ENCODE peak calls at places on chromosomes 6 and 20, in nine cellular contexts. One of them, this sample, is unnamed.

GRCh38 chr6:54194067-54194466 is 82.8 kb downstream of the MLIP start:
- DNase-seq in lung: no peak
- DNase-seq in left lung: no peak
- DNase-seq in sigmoid colon: no peak
- DNase-seq in HFFc6: no peak
- DNase-seq in body of pancreas: no peak
- DNase-seq in dorsolateral prefrontal cortex: no peak
- DNase-seq in fibroblast of lung: peak
- DNase-seq in choroid plexus epithelial cell: peak
- DNase-seq in this sample: no peak

GRCh38 chr6:127188752-127189151 is 70.3 kb downstream of the RSPO3 start:
- DNase-seq in body of pancreas: no peak
- DNase-seq in choroid plexus epithelial cell: no peak
- DNase-seq in fibroblast of lung: no peak
- DNase-seq in sigmoid colon: no peak
- DNase-seq in left lung: no peak
- DNase-seq in HFFc6: no peak
- DNase-seq in dorsolateral prefrontal cortex: no peak
- DNase-seq in lung: no peak
- DNase-seq in this sample: no peak

GRCh38 chr6:169890049-169890448 is 138.6 kb downstream of the ERMARD start:
- DNase-seq in left lung: no peak
- DNase-seq in fibroblast of lung: no peak
- DNase-seq in HFFc6: no peak
- DNase-seq in choroid plexus epithelial cell: no peak
- DNase-seq in lung: no peak
- DNase-seq in dorsolateral prefrontal cortex: peak
- DNase-seq in body of pancreas: no peak
- DNase-seq in sigmoid colon: no peak
- DNase-seq in this sample: no peak

GRCh38 chr6:111534366-111534765 is 51.3 kb upstream of the REV3L start:
- DNase-seq in body of pancreas: peak
- DNase-seq in dorsolateral prefrontal cortex: peak
- DNase-seq in HFFc6: no peak
- DNase-seq in fibroblast of lung: peak
- DNase-seq in sigmoid colon: peak
- DNase-seq in lung: peak
- DNase-seq in left lung: no peak
- DNase-seq in choroid plexus epithelial cell: peak
- DNase-seq in this sample: no peak

GRCh38 chr20:15889073-15889923 is 684.0 kb downstream of the KIF16B start:
- DNase-seq in left lung: no peak
- DNase-seq in fibroblast of lung: no peak
- DNase-seq in sigmoid colon: no peak
- DNase-seq in lung: no peak
- DNase-seq in HFFc6: no peak
- DNase-seq in dorsolateral prefrontal cortex: no peak
- DNase-seq in choroid plexus epithelial cell: no peak
- DNase-seq in body of pancreas: no peak
- DNase-seq in this sample: no peak

GRCh38 chr6:159249752-159250151 is 80.6 kb downstream of the FNDC1 start:
- DNase-seq in body of pancreas: no peak
- DNase-seq in left lung: no peak
- DNase-seq in fibroblast of lung: peak
- DNase-seq in choroid plexus epithelial cell: no peak
- DNase-seq in HFFc6: no peak
- DNase-seq in dorsolateral prefrontal cortex: no peak
- DNase-seq in lung: no peak
- DNase-seq in sigmoid colon: no peak
- DNase-seq in this sample: no peak

GRCh38 chr20:31489152-31489551 is 14.1 kb downstream of the REM1 start:
- DNase-seq in dorsolateral prefrontal cortex: no peak
- DNase-seq in HFFc6: no peak
- DNase-seq in sigmoid colon: no peak
- DNase-seq in left lung: no peak
- DNase-seq in choroid plexus epithelial cell: no peak
- DNase-seq in body of pancreas: no peak
- DNase-seq in lung: no peak
- DNase-seq in fibroblast of lung: no peak
- DNase-seq in this sample: no peak

GRCh38 chr6:14656676-14657075 is 539.1 kb downstream of the CD83 start:
- DNase-seq in fibroblast of lung: no peak
- DNase-seq in HFFc6: no peak
- DNase-seq in lung: no peak
- DNase-seq in choroid plexus epithelial cell: no peak
- DNase-seq in body of pancreas: no peak
- DNase-seq in left lung: no peak
- DNase-seq in sigmoid colon: no peak
- DNase-seq in dorsolateral prefrontal cortex: no peak
- DNase-seq in this sample: no peak

GRCh38 chr6:33613146-33613793 is 7.9 kb upstream of the ITPR3 start:
- DNase-seq in lung: no peak
- DNase-seq in choroid plexus epithelial cell: peak
- DNase-seq in fibroblast of lung: peak
- DNase-seq in HFFc6: peak
- DNase-seq in dorsolateral prefrontal cortex: no peak
- DNase-seq in body of pancreas: peak
- DNase-seq in left lung: no peak
- DNase-seq in sigmoid colon: no peak
- DNase-seq in this sample: no peak

GRCh38 chr6:152057832-152058498 is 250.5 kb downstream of the ESR1 start:
- DNase-seq in dorsolateral prefrontal cortex: no peak
- DNase-seq in left lung: no peak
- DNase-seq in lung: no peak
- DNase-seq in HFFc6: no peak
- DNase-seq in choroid plexus epithelial cell: peak
- DNase-seq in sigmoid colon: no peak
- DNase-seq in fibroblast of lung: no peak
- DNase-seq in body of pancreas: no peak
- DNase-seq in this sample: no peak

GRCh38 chr20:17992224-17992637 is 23.4 kb downstream of the MGME1 start:
- DNase-seq in body of pancreas: no peak
- DNase-seq in HFFc6: no peak
- DNase-seq in left lung: no peak
- DNase-seq in dorsolateral prefrontal cortex: no peak
- DNase-seq in fibroblast of lung: no peak
- DNase-seq in lung: no peak
- DNase-seq in sigmoid colon: no peak
- DNase-seq in choroid plexus epithelial cell: no peak
- DNase-seq in this sample: peak

GRCh38 chr6:139533573-139534471 is 159.4 kb upstream of the CITED2 start:
- DNase-seq in dorsolateral prefrontal cortex: no peak
- DNase-seq in choroid plexus epithelial cell: peak
- DNase-seq in sigmoid colon: no peak
- DNase-seq in HFFc6: peak
- DNase-seq in lung: peak
- DNase-seq in body of pancreas: peak
- DNase-seq in left lung: peak
- DNase-seq in fibroblast of lung: peak
- DNase-seq in this sample: no peak

GRCh38 chr6:123064038-123064437 is 68.0 kb downstream of the CLVS2 start:
- DNase-seq in sigmoid colon: no peak
- DNase-seq in HFFc6: no peak
- DNase-seq in fibroblast of lung: no peak
- DNase-seq in dorsolateral prefrontal cortex: no peak
- DNase-seq in choroid plexus epithelial cell: no peak
- DNase-seq in lung: no peak
- DNase-seq in body of pancreas: no peak
- DNase-seq in left lung: no peak
- DNase-seq in this sample: no peak

GRCh38 chr6:168031411-168032382 is 34.2 kb downstream of the KIF25 start:
- DNase-seq in fibroblast of lung: peak
- DNase-seq in choroid plexus epithelial cell: no peak
- DNase-seq in sigmoid colon: no peak
- DNase-seq in HFFc6: peak
- DNase-seq in left lung: no peak
- DNase-seq in dorsolateral prefrontal cortex: no peak
- DNase-seq in lung: no peak
- DNase-seq in body of pancreas: no peak
- DNase-seq in this sample: no peak

DNA sequence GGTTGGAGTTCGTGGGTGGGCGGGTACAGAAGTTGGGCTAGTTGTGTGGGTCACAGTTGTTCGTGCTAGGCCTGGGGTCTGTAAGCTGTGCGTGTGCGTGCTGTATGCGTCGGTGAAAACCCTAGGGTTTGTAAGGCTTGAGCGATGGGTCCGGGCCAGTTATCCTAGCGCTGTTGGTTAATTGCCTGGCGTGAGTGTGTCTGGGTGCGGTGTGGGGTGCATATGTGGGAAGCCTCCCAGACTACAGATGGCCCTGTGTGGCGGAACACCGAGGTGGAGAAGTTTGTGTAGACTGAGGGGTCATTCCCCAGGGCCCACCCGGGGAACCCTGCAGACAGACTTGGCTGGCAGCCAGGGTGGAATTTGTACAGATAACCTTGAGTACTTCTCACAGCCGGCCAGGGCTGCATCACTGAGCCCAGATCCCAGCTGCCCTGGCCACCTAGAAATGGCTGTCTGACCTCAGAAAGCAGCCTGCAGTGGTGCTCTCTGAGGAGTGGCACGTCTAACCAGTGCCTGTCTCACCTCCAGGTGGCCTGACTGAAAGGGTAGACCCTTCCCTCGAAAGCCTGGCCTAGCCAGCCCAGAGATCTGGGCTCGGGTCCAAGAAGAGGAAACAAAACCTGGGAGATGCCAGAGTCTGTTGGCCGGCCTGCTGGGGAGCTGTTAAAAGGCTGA is 1.8 kb downstream of the TGIF2 start:
- DNase-seq in sigmoid colon: peak
- DNase-seq in left lung: no peak
- DNase-seq in HFFc6: peak
- DNase-seq in body of pancreas: peak
- DNase-seq in choroid plexus epithelial cell: peak
- DNase-seq in fibroblast of lung: peak
- DNase-seq in lung: peak
- DNase-seq in dorsolateral prefrontal cortex: no peak
- DNase-seq in this sample: peak
- TF ChIP-seq CTCF in sigmoid colon: no peak
- TF ChIP-seq CTCF in left lung: no peak
- TF ChIP-seq CTCF in HFFc6: no peak
- TF ChIP-seq CTCF in body of pancreas: no peak
- TF ChIP-seq CTCF in choroid plexus epithelial cell: no peak
- TF ChIP-seq CTCF in fibroblast of lung: no peak
- TF ChIP-seq CTCF in lung: no peak
- TF ChIP-seq CTCF in dorsolateral prefrontal cortex: no peak
- TF ChIP-seq CTCF in this sample: no peak

GRCh38 chr6:108840919-108841318 is 7.3 kb upstream of the ARMC2 start:
- DNase-seq in left lung: no peak
- DNase-seq in lung: no peak
- DNase-seq in fibroblast of lung: no peak
- DNase-seq in dorsolateral prefrontal cortex: no peak
- DNase-seq in choroid plexus epithelial cell: no peak
- DNase-seq in body of pancreas: no peak
- DNase-seq in HFFc6: no peak
- DNase-seq in sigmoid colon: no peak
- DNase-seq in this sample: no peak

GRCh38 chr6:108838101-108838717 is 10.0 kb upstream of the ARMC2 start:
- DNase-seq in dorsolateral prefrontal cortex: no peak
- DNase-seq in left lung: peak
- DNase-seq in HFFc6: no peak
- DNase-seq in sigmoid colon: no peak
- DNase-seq in body of pancreas: peak
- DNase-seq in fibroblast of lung: peak
- DNase-seq in choroid plexus epithelial cell: peak
- DNase-seq in lung: peak
- DNase-seq in this sample: no peak

GRCh38 chr6:108841377-108841855 is 6.8 kb upstream of the ARMC2 start:
- DNase-seq in body of pancreas: no peak
- DNase-seq in dorsolateral prefrontal cortex: no peak
- DNase-seq in left lung: no peak
- DNase-seq in choroid plexus epithelial cell: no peak
- DNase-seq in HFFc6: no peak
- DNase-seq in lung: no peak
- DNase-seq in fibroblast of lung: no peak
- DNase-seq in sigmoid colon: no peak
- DNase-seq in this sample: no peak

GRCh38 chr6:108837236-108837971 is 10.8 kb upstream of the ARMC2 start:
- DNase-seq in lung: no peak
- DNase-seq in fibroblast of lung: peak
- DNase-seq in dorsolateral prefrontal cortex: no peak
- DNase-seq in left lung: no peak
- DNase-seq in HFFc6: no peak
- DNase-seq in choroid plexus epithelial cell: peak
- DNase-seq in sigmoid colon: no peak
- DNase-seq in body of pancreas: no peak
- DNase-seq in this sample: no peak

GRCh38 chr6:108839068-108839467 is 9.2 kb upstream of the ARMC2 start:
- DNase-seq in dorsolateral prefrontal cortex: no peak
- DNase-seq in sigmoid colon: no peak
- DNase-seq in left lung: no peak
- DNase-seq in HFFc6: no peak
- DNase-seq in body of pancreas: no peak
- DNase-seq in fibroblast of lung: no peak
- DNase-seq in lung: no peak
- DNase-seq in choroid plexus epithelial cell: no peak
- DNase-seq in this sample: no peak
- TF ChIP-seq CTCF in dorsolateral prefrontal cortex: no peak
- TF ChIP-seq CTCF in sigmoid colon: no peak
- TF ChIP-seq CTCF in left lung: no peak
- TF ChIP-seq CTCF in HFFc6: no peak
- TF ChIP-seq CTCF in body of pancreas: no peak
- TF ChIP-seq CTCF in fibroblast of lung: no peak
- TF ChIP-seq CTCF in lung: no peak
- TF ChIP-seq CTCF in choroid plexus epithelial cell: no peak
- TF ChIP-seq CTCF in this sample: no peak

GRCh38 chr6:100460650-100461204 is 4.0 kb downstream of the SIM1 start:
- DNase-seq in sigmoid colon: no peak
- DNase-seq in dorsolateral prefrontal cortex: no peak
- DNase-seq in body of pancreas: no peak
- DNase-seq in left lung: no peak
- DNase-seq in HFFc6: no peak
- DNase-seq in choroid plexus epithelial cell: no peak
- DNase-seq in lung: no peak
- DNase-seq in fibroblast of lung: no peak
- DNase-seq in this sample: peak
- TF ChIP-seq CTCF in sigmoid colon: no peak
- TF ChIP-seq CTCF in dorsolateral prefrontal cortex: no peak
- TF ChIP-seq CTCF in body of pancreas: peak
- TF ChIP-seq CTCF in left lung: no peak
- TF ChIP-seq CTCF in HFFc6: peak
- TF ChIP-seq CTCF in choroid plexus epithelial cell: peak
- TF ChIP-seq CTCF in lung: no peak
- TF ChIP-seq CTCF in fibroblast of lung: peak
- TF ChIP-seq CTCF in this sample: no peak

DNA sequence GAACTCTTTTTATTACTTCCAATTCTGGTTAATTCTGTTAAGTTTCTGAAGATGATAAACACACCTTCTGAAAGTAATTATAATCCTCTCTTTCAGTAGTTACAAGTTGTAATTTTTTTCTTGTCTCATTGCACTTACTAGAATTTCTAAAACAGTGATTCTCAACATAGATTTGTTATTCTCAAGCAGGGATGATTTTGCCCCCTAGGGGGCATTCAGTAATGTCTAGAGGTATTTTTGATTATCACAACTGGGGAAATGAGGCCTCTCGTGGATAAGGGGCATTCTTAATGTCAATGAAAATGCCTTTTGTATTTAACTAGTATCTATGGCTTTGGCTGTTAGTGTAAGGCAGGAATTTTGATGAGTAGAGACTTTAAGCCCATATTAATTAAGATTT is 39.4 kb upstream of the MAFB start:
- DNase-seq in left lung: no peak
- DNase-seq in dorsolateral prefrontal cortex: no peak
- DNase-seq in choroid plexus epithelial cell: no peak
- DNase-seq in body of pancreas: no peak
- DNase-seq in sigmoid colon: no peak
- DNase-seq in HFFc6: no peak
- DNase-seq in lung: no peak
- DNase-seq in fibroblast of lung: no peak
- DNase-seq in this sample: no peak
- TF ChIP-seq CTCF in left lung: no peak
- TF ChIP-seq CTCF in dorsolateral prefrontal cortex: no peak
- TF ChIP-seq CTCF in choroid plexus epithelial cell: peak
- TF ChIP-seq CTCF in body of pancreas: no peak
- TF ChIP-seq CTCF in sigmoid colon: no peak
- TF ChIP-seq CTCF in HFFc6: peak
- TF ChIP-seq CTCF in lung: no peak
- TF ChIP-seq CTCF in fibroblast of lung: peak
- TF ChIP-seq CTCF in this sample: no peak